ENCODE peak calls at places on chromosomes 6 and 20, in eight cellular contexts. C, K, Z, U, P, B, Y and R are unnamed samples.

GRCh38 chr6:154156135-154156948 is 117.3 kb downstream of the OPRM1 start:
- DNase-seq in C (no peak), K (peak; percentile 74), Z (peak; percentile 83), U (peak; percentile 52), P (peak; percentile 26), B (no peak), Y (peak; percentile 59), R (peak; percentile 24)

GRCh38 chr20:59748555-59749292 is 144.4 kb downstream of the PHACTR3 start:
- DNase-seq in C (no peak), K (no peak), Z (no peak), U (no peak), P (no peak), B (no peak), Y (no peak), R (no peak)

GRCh38 chr6:15340775-15341174 is 94.9 kb downstream of the JARID2 start:
- DNase-seq in C (no peak), K (peak; percentile 20), Z (no peak), U (no peak), P (no peak), B (no peak), Y (no peak), R (no peak)

GRCh38 chr20:14764511-14765369 is 427.3 kb upstream of the FLRT3 start:
- DNase-seq in C (peak; percentile 19), K (no peak), Z (no peak), U (peak; percentile 68), P (no peak), B (no peak), Y (peak; percentile 87), R (no peak)

GRCh38 chr6:115819506-115819905 is 241.2 kb downstream of the FRK start:
- DNase-seq in C (no peak), K (no peak), Z (no peak), U (no peak), P (no peak), B (no peak), Y (no peak), R (no peak)

GRCh38 chr6:19587238-19587942 is 249.8 kb upstream of the ID4 start:
- DNase-seq in C (no peak), K (no peak), Z (no peak), U (no peak), P (no peak), B (no peak), Y (no peak), R (no peak)

GRCh38 chr20:33415948-33416347 is 14.6 kb upstream of the CDK5RAP1 start:
- DNase-seq in C (no peak), K (no peak), Z (peak; percentile 71), U (peak; percentile 30), P (peak; percentile 64), B (peak; percentile 75), Y (no peak), R (no peak)

GRCh38 chr6:100105138-100105537 is 111.1 kb upstream of the MCHR2 start:
- DNase-seq in C (no peak), K (no peak), Z (no peak), U (no peak), P (no peak), B (no peak), Y (no peak), R (no peak)